ENCODE peak calls at places on chromosome 18, in six cellular contexts. H is sciatic nerve; R is EH; B is AG08396; D is ELR; U is activated CD4-positive, alpha-beta T cell treated with anti-CD3 and anti-CD28 coated beads for 48 hours. Q is an unnamed sample.
A peak's percentile ranks its signal among the peaks of the same experiment; 100 is the strongest.

GRCh38 chr18:35410561-35410960 is 33.4 kb upstream of the ZNF396 start:
- DNase-seq in R (no peak), D (no peak), H (no peak), B (no peak), U (no peak), Q (no peak)

GRCh38 chr18:41038071-41038470 is 917.0 kb upstream of the PIK3C3 start:
- DNase-seq in B (no peak), U (no peak), H (no peak), R (peak; percentile 47), D (no peak), Q (no peak)

GRCh38 chr18:8726963-8727730 is 21.8 kb downstream of the MTCL1 start:
- DNase-seq in B (no peak), R (no peak), U (no peak), H (no peak), D (no peak), Q (no peak)

GRCh38 chr18:63346031-63346430 is 21.0 kb downstream of the KDSR start:
- DNase-seq in D (no peak), H (no peak), U (no peak), R (peak; percentile 66), B (no peak), Q (no peak)

GRCh38 chr18:5418985-5419495 is 123.5 kb upstream of the ZBTB14 start:
- DNase-seq in R (no peak), B (no peak), H (no peak), D (no peak), U (no peak), Q (no peak)

GRCh38 chr18:7303306-7303705 is 72.4 kb downstream of the LRRC30 start:
- DNase-seq in H (no peak), R (peak; percentile 1), U (no peak), B (no peak), D (no peak), Q (no peak)

GRCh38 chr18:5518899-5519371 is 24.9 kb downstream of the EPB41L3 start:
- DNase-seq in B (no peak), R (no peak), D (no peak), H (no peak), U (no peak), Q (no peak)

GRCh38 chr18:30929065-30929464 is 113.5 kb downstream of the DSC3 start:
- DNase-seq in D (no peak), R (no peak), H (no peak), U (no peak), B (no peak), Q (no peak)

GRCh38 chr18:21242141-21243040 is at the start of gene GREB1L:
- DNase-seq in B (peak; percentile 75), U (peak; percentile 60), D (peak; percentile 73), R (peak; percentile 63), H (peak; percentile 61), Q (peak; percentile 87)

GRCh38 chr18:31723998-31724711 is 36.5 kb downstream of the SLC25A52 start:
- DNase-seq in B (no peak), D (no peak), U (no peak), H (peak; percentile 61), R (no peak), Q (peak; percentile 86)

GRCh38 chr18:40925071-40925541 is 1029.9 kb upstream of the PIK3C3 start:
- DNase-seq in R (peak; percentile 27), H (no peak), U (no peak), B (no peak), D (no peak), Q (no peak)

GRCh38 chr18:26091047-26091630 is 726 bp upstream of the SS18 start:
- DNase-seq in U (no peak), B (no peak), R (no peak), D (peak; percentile 81), H (peak; percentile 79), Q (peak; percentile 91)

GRCh38 chr18:7617738-7618422 is 50.8 kb downstream of the PTPRM start:
- DNase-seq in D (peak; percentile 86), U (no peak), H (peak; percentile 63), R (peak; percentile 98), B (peak; percentile 50), Q (peak; percentile 38)

GRCh38 chr18:13615432-13615861 is 110.9 kb downstream of the FAM210A start:
- DNase-seq in H (no peak), U (peak; percentile 28), D (no peak), R (peak; percentile 4), B (no peak), Q (no peak)

GRCh38 chr18:57859314-57859713 is 56.2 kb upstream of the ATP8B1 start:
- DNase-seq in H (no peak), B (no peak), R (peak; percentile 34), U (peak; percentile 14), D (peak; percentile 68), Q (no peak)

GRCh38 chr18:78927156-78927555 is 52.5 kb upstream of the SALL3 start:
- DNase-seq in D (no peak), U (no peak), B (no peak), H (peak; percentile 45), R (no peak), Q (peak; percentile 26)

GRCh38 chr18:12236934-12237832 is 17.0 kb upstream of the CIDEA start:
- DNase-seq in U (peak; percentile 84), B (peak; percentile 86), H (peak; percentile 90), D (peak; percentile 71), R (peak; percentile 55), Q (peak; percentile 81)

GRCh38 chr18:57587262-57587661 is 760 bp upstream of the FECH start:
- DNase-seq in D (no peak), U (no peak), B (no peak), R (no peak), H (no peak), Q (no peak)

GRCh38 chr18:79934311-79935097 is 16.9 kb downstream of the SLC66A2 start:
- DNase-seq in H (peak; percentile 56), R (no peak), B (no peak), U (no peak), D (no peak), Q (peak; percentile 70)

GRCh38 chr18:46712406-46712805 is 44.4 kb downstream of the ST8SIA5 start:
- DNase-seq in R (peak; percentile 81), H (no peak), B (peak; percentile 73), U (no peak), D (peak; percentile 78), Q (no peak)

Q was measured in right lobe of liver.